ENCODE peak calls at places on chromosomes 6 and 20, in nine cellular contexts. K is hepatocyte; S is adrenal gland; B is cerebellar cortex; R is stimulated activated naive CD4-positive, alpha-beta T cell; V is HT-29; N is heart left ventricle; I is amygdala; M is CD8-positive, alpha-beta memory T cell. T is an unnamed sample.

GRCh38 chr20:36092424-36093024 is 62.0 kb upstream of the EPB41L1 start:
- DNase-seq in V (peak), I (no peak), S (no peak), N (no peak), B (no peak), K (peak), M (no peak), R (no peak), T (no peak)

GRCh38 chr20:63966172-63966943 is 3.4 kb downstream of the ZNF512B start:
- DNase-seq in V (no peak), S (peak), I (no peak), N (peak), K (no peak), M (no peak), R (no peak), B (no peak), T (no peak)

GRCh38 chr6:36874443-36875249 is at the start of gene PPIL1:
- DNase-seq in M (peak), S (peak), K (peak), V (peak), I (peak), R (peak), N (peak), B (peak), T (peak)

GRCh38 chr6:126480268-126480667 is 140.4 kb downstream of the CENPW start:
- DNase-seq in N (no peak), I (no peak), V (no peak), M (no peak), B (no peak), R (no peak), K (no peak), S (no peak), T (no peak)

GRCh38 chr20:57834306-57834863 is 124.6 kb upstream of the PMEPA1 start:
- DNase-seq in R (no peak), I (no peak), M (no peak), B (no peak), N (no peak), V (no peak), S (no peak), K (no peak), T (no peak)

GRCh38 chr6:168447282-168447681 is 6.3 kb downstream of the SMOC2 start:
- DNase-seq in K (no peak), S (no peak), I (no peak), B (no peak), R (no peak), M (no peak), N (no peak), V (no peak), T (no peak)

GRCh38 chr6:97885230-97885772 is 602.3 kb upstream of the MMS22L start:
- DNase-seq in K (no peak), I (no peak), S (no peak), R (no peak), N (no peak), M (no peak), V (no peak), B (no peak), T (no peak)

GRCh38 chr6:20810732-20811111 is 276.5 kb downstream of the CDKAL1 start:
- DNase-seq in R (no peak), K (no peak), I (no peak), M (no peak), B (peak), S (no peak), V (peak), N (no peak), T (no peak)

GRCh38 chr6:27178860-27179259 is 68.6 kb upstream of the PRSS16 start:
- DNase-seq in S (no peak), M (no peak), V (no peak), B (no peak), I (no peak), R (no peak), K (peak), N (no peak), T (no peak)

GRCh38 chr6:153099636-153100035 is 31.4 kb downstream of the RGS17 start:
- DNase-seq in S (no peak), V (no peak), B (no peak), I (no peak), N (no peak), R (no peak), K (no peak), M (no peak), T (no peak)

GRCh38 chr20:25321991-25322390 is 68.6 kb downstream of the ABHD12 start:
- DNase-seq in B (no peak), I (no peak), R (no peak), N (no peak), V (no peak), S (no peak), K (no peak), M (no peak), T (no peak)

GRCh38 chr20:24970030-24970553 is 21.0 kb downstream of the CST7 start:
- DNase-seq in N (no peak), S (no peak), B (no peak), V (no peak), R (no peak), M (no peak), K (no peak), I (no peak), T (no peak)

GRCh38 chr6:160462551-160463109 is 114.5 kb downstream of the SLC22A3 start:
- DNase-seq in K (no peak), S (no peak), I (no peak), V (no peak), N (no peak), R (peak), B (no peak), M (peak), T (no peak)

GRCh38 chr20:25600632-25601031 is 15.3 kb upstream of the NINL start:
- DNase-seq in M (no peak), S (no peak), N (no peak), I (no peak), K (no peak), R (no peak), V (no peak), B (no peak), T (no peak)

GRCh38 chr6:88867841-88868558 is 95.4 kb downstream of the RNGTT start:
- DNase-seq in I (no peak), N (no peak), B (no peak), R (no peak), K (no peak), M (no peak), S (no peak), V (no peak), T (no peak)

GRCh38 chr20:17525650-17526049 is 5.5 kb downstream of the BFSP1 start:
- DNase-seq in R (peak), V (peak), K (peak), M (no peak), I (no peak), N (no peak), B (peak), S (no peak), T (peak)

GRCh38 chr6:32700391-32701040 is 34.1 kb upstream of the HLA-DQB1 start:
- DNase-seq in K (peak), R (peak), I (peak), V (peak), B (peak), S (peak), M (no peak), N (no peak), T (peak)

GRCh38 chr20:17460119-17460518 is 71.1 kb downstream of the BFSP1 start:
- DNase-seq in M (no peak), S (no peak), N (no peak), V (no peak), R (no peak), I (no peak), K (no peak), B (no peak), T (no peak)

GRCh38 chr6:11459002-11459658 is 78.4 kb upstream of the TMEM170B start:
- DNase-seq in B (no peak), I (no peak), V (no peak), K (no peak), N (no peak), M (no peak), S (no peak), R (no peak), T (no peak)

GRCh38 chr6:2935566-2936291 is 32.6 kb upstream of the SERPINB9 start:
- DNase-seq in S (no peak), R (no peak), V (no peak), I (no peak), N (no peak), K (no peak), M (no peak), B (no peak), T (no peak)

GRCh38 chr6:8400663-8401062 is 34.7 kb downstream of the SLC35B3 start:
- DNase-seq in S (no peak), V (no peak), N (no peak), I (no peak), R (no peak), K (no peak), M (no peak), B (no peak), T (no peak)

GRCh38 chr6:124719951-124720350 is 242.3 kb upstream of the RNF217 start:
- DNase-seq in M (no peak), I (no peak), N (no peak), R (no peak), V (no peak), S (no peak), B (peak), K (no peak), T (no peak)

GRCh38 chr20:3434232-3434631 is 26.8 kb upstream of the DNAAF9 start:
- DNase-seq in N (no peak), S (no peak), M (no peak), I (no peak), K (no peak), B (no peak), R (no peak), V (no peak), T (no peak)

GRCh38 chr6:80939480-80939879 is 813.0 kb downstream of the TENT5A start:
- DNase-seq in N (no peak), M (no peak), K (no peak), V (no peak), B (no peak), I (no peak), R (no peak), S (no peak), T (no peak)

GRCh38 chr20:35702051-35702823 is 3.0 kb downstream of the ROMO1 start:
- DNase-seq in S (no peak), V (no peak), I (no peak), M (no peak), R (no peak), N (no peak), B (peak), K (no peak), T (peak)

GRCh38 chr20:63706852-63707557 is 771 bp downstream of the ARFRP1 start:
- DNase-seq in I (no peak), V (peak), N (peak), B (peak), K (peak), R (peak), S (peak), M (peak), T (peak)

GRCh38 chr6:33277663-33278391 is 904 bp downstream of the B3GALT4 start:
- DNase-seq in M (peak), B (peak), S (no peak), K (peak), N (no peak), V (no peak), R (peak), I (no peak), T (peak)

GRCh38 chr6:56359201-56359899 is 112.0 kb upstream of the COL21A1 start:
- DNase-seq in M (no peak), B (peak), S (peak), R (peak), V (peak), I (peak), N (peak), K (peak), T (peak)

GRCh38 chr20:10655723-10656122 is 18.1 kb downstream of the JAG1 start:
- DNase-seq in V (no peak), K (no peak), N (no peak), R (no peak), B (no peak), I (no peak), S (no peak), M (no peak), T (no peak)

GRCh38 chr20:58306421-58307261 is 2.9 kb upstream of the RAB22A start:
- DNase-seq in K (peak), R (peak), B (no peak), S (peak), M (peak), V (peak), I (no peak), N (no peak), T (no peak)

GRCh38 chr6:47663462-47664216 is 34.7 kb upstream of the ADGRF4 start:
- DNase-seq in I (no peak), V (no peak), R (no peak), M (no peak), N (no peak), K (no peak), S (no peak), B (peak), T (no peak)

GRCh38 chr6:33320315-33321181 is 3.0 kb upstream of the ZBTB22 start:
- DNase-seq in S (peak), I (no peak), R (no peak), V (no peak), M (no peak), B (no peak), N (peak), K (peak), T (no peak)

T was measured in A673.